ENCODE peak calls at places on chromosome 11, in five cellular contexts. W is putamen; S is kidney; Q is GM20000; F is naive thymus-derived CD4-positive, alpha-beta T cell. R is an unnamed sample.

GRCh38 chr11:2573240-2574042 is 126.4 kb downstream of the KCNQ1OT1 start:
- DNase-seq in W (no peak), S (peak; percentile 46), Q (no peak), F (no peak), R (no peak)

GRCh38 chr11:22340803-22341581 is 2.8 kb downstream of the SLC17A6 start:
- DNase-seq in W (no peak), S (no peak), Q (no peak), F (no peak), R (no peak)

GRCh38 chr11:111206472-111206871 is 39.1 kb upstream of the POU2AF2 start:
- DNase-seq in W (no peak), S (no peak), Q (no peak), F (no peak), R (no peak)

GRCh38 chr11:27718853-27719574 is 18.8 kb upstream of the BDNF start:
- DNase-seq in W (no peak), S (peak; percentile 63), Q (no peak), F (no peak), R (no peak)

GRCh38 chr11:10529279-10529678 is 11.7 kb downstream of the RNF141 start:
- DNase-seq in W (no peak), S (no peak), Q (no peak), F (no peak), R (no peak)

GRCh38 chr11:28083118-28083517 is 24.8 kb downstream of the KIF18A start:
- DNase-seq in W (no peak), S (no peak), Q (no peak), F (no peak), R (no peak)

GRCh38 chr11:33557201-33557600 is 143.4 kb downstream of the C11orf91 start:
- DNase-seq in W (no peak), S (no peak), Q (no peak), F (no peak), R (no peak)

GRCh38 chr11:121645596-121645995 is 192.8 kb upstream of the SORL1-AS1 start:
- DNase-seq in W (no peak), S (no peak), Q (no peak), F (no peak), R (no peak)

GRCh38 chr11:65720237-65720934 is at the start of gene RNASEH2C:
- DNase-seq in W (peak; percentile 92), S (peak; percentile 92), Q (peak; percentile 95), F (peak; percentile 69), R (peak; percentile 93)

GRCh38 chr11:9624448-9624847 is 39.4 kb upstream of the SWAP70 start:
- DNase-seq in W (no peak), S (no peak), Q (no peak), F (no peak), R (no peak)